ENCODE peak calls at places on chromosomes 6 and 20, in nine cellular contexts. T, Z, Y, I, O, D, N, A and R are unnamed samples.
A peak's percentile ranks its signal among the peaks of the same experiment; 100 is the strongest.

GRCh38 chr6:169269180-169270076 is 15.8 kb upstream of the THBS2 start:
- DNase-seq in T (no peak), Z (no peak), Y (peak; percentile 62), I (peak; percentile 82), O (peak; percentile 95), D (no peak), N (no peak), A (no peak), R (no peak)

GRCh38 chr6:8108031-8108660 is 5.8 kb upstream of the EEF1E1 start:
- DNase-seq in T (no peak), Z (no peak), Y (no peak), I (peak; percentile 86), O (peak; percentile 62), D (no peak), N (no peak), A (peak; percentile 21), R (no peak)

GRCh38 chr20:24872291-24873014 is 76.6 kb upstream of the CST7 start:
- DNase-seq in T (no peak), Z (peak; percentile 88), Y (no peak), I (no peak), O (peak; percentile 83), D (no peak), N (no peak), A (no peak), R (no peak)

GRCh38 chr6:101961357-101961756 is 567.8 kb downstream of the GRIK2 start:
- DNase-seq in T (no peak), Z (no peak), Y (no peak), I (no peak), O (no peak), D (no peak), N (no peak), A (no peak), R (no peak)

GRCh38 chr20:47438464-47439381 is 63.0 kb upstream of the NCOA3 start:
- DNase-seq in T (no peak), Z (no peak), Y (no peak), I (no peak), O (no peak), D (no peak), N (no peak), A (no peak), R (peak; percentile 47)

GRCh38 chr6:11313207-11313606 is 80.7 kb upstream of the NEDD9 start:
- DNase-seq in T (no peak), Z (no peak), Y (no peak), I (no peak), O (no peak), D (no peak), N (no peak), A (no peak), R (no peak)

GRCh38 chr6:21587182-21587924 is 6.2 kb upstream of the SOX4 start:
- DNase-seq in T (peak; percentile 1), Z (peak; percentile 96), Y (peak; percentile 61), I (peak; percentile 53), O (no peak), D (peak; percentile 76), N (peak; percentile 89), A (peak; percentile 82), R (peak; percentile 82)

GRCh38 chr6:117729613-117730012 is 54.3 kb downstream of the NUS1 start:
- DNase-seq in T (no peak), Z (no peak), Y (no peak), I (no peak), O (no peak), D (no peak), N (no peak), A (no peak), R (no peak)

GRCh38 chr20:48616481-48616880 is 211.3 kb downstream of the PREX1 start:
- DNase-seq in T (no peak), Z (no peak), Y (no peak), I (no peak), O (no peak), D (no peak), N (no peak), A (no peak), R (no peak)

GRCh38 chr20:39245685-39246311 is 283.7 kb downstream of the DHX35 start:
- DNase-seq in T (no peak), Z (no peak), Y (no peak), I (no peak), O (no peak), D (no peak), N (no peak), A (no peak), R (no peak)

GRCh38 chr6:127496471-127496870 is 22.7 kb downstream of the MTCL3 start:
- DNase-seq in T (no peak), Z (no peak), Y (no peak), I (no peak), O (no peak), D (no peak), N (no peak), A (no peak), R (no peak)

GRCh38 chr6:99993533-99994251 is at the start of gene MCHR2:
- DNase-seq in T (no peak), Z (no peak), Y (no peak), I (no peak), O (no peak), D (no peak), N (no peak), A (no peak), R (peak; percentile 72)

GRCh38 chr20:31602779-31603441 is 2.2 kb upstream of the ID1 start:
- DNase-seq in T (no peak), Z (peak; percentile 39), Y (no peak), I (peak; percentile 75), O (no peak), D (no peak), N (peak; percentile 12), A (peak; percentile 85), R (peak; percentile 46)

GRCh38 chr6:22954749-22955385 is 385.5 kb downstream of the HDGFL1 start:
- DNase-seq in T (no peak), Z (no peak), Y (no peak), I (no peak), O (no peak), D (peak; percentile 55), N (no peak), A (peak; percentile 2), R (no peak)

GRCh38 chr6:133609404-133610270 is 279.3 kb upstream of the TCF21 start:
- DNase-seq in T (no peak), Z (no peak), Y (no peak), I (peak; percentile 99), O (no peak), D (no peak), N (no peak), A (peak; percentile 83), R (no peak)

GRCh38 chr20:45094864-45095574 is 5.9 kb downstream of the KCNS1 start:
- DNase-seq in T (no peak), Z (no peak), Y (no peak), I (no peak), O (no peak), D (no peak), N (no peak), A (no peak), R (no peak)

GRCh38 chr20:2109425-2110210 is 8.0 kb downstream of the STK35 start:
- DNase-seq in T (no peak), Z (no peak), Y (peak; percentile 78), I (no peak), O (no peak), D (no peak), N (no peak), A (no peak), R (no peak)

GRCh38 chr20:63058696-63059335 is 52.1 kb upstream of the BHLHE23 start:
- DNase-seq in T (no peak), Z (no peak), Y (peak; percentile 7), I (no peak), O (no peak), D (no peak), N (no peak), A (no peak), R (peak; percentile 52)

GRCh38 chr20:33431797-33432381 is 11.7 kb downstream of the SNTA1 start:
- DNase-seq in T (no peak), Z (no peak), Y (peak; percentile 44), I (peak; percentile 37), O (no peak), D (no peak), N (no peak), A (no peak), R (no peak)

GRCh38 chr6:2716926-2717700 is 33.6 kb downstream of the MYLK4 start:
- DNase-seq in T (no peak), Z (no peak), Y (no peak), I (no peak), O (no peak), D (no peak), N (no peak), A (no peak), R (no peak)

GRCh38 chr6:49815166-49815565 is 28.1 kb upstream of the PGK2 start:
- DNase-seq in T (no peak), Z (no peak), Y (no peak), I (no peak), O (no peak), D (no peak), N (no peak), A (no peak), R (no peak)

GRCh38 chr6:3748208-3748701 is 3.3 kb downstream of the PXDC1 start:
- DNase-seq in T (no peak), Z (peak; percentile 6), Y (peak; percentile 71), I (peak; percentile 91), O (no peak), D (peak; percentile 27), N (peak; percentile 36), A (peak; percentile 43), R (peak; percentile 92)